ENCODE peak calls at places on chromosomes 1 and 21, in five cellular contexts. L is stomach, E is upper lobe of left lung, Z is GM12878, M is HL-60. Q is an unnamed sample.

GRCh38 chr1:100455478-100456072 is 82.4 kb upstream of the GPR88 start:
- DNase-seq in L (no peak), M (no peak), Z (no peak), E (no peak), Q (no peak)

GRCh38 chr1:40090652-40091355 is 6.2 kb downstream of the PPT1 start:
- DNase-seq in E (no peak), M (no peak), L (no peak), Z (no peak), Q (no peak)

GRCh38 chr1:18684306-18684705 is 53.7 kb downstream of the PAX7 start:
- DNase-seq in Z (no peak), E (no peak), M (no peak), L (no peak), Q (no peak)

GRCh38 chr1:152313319-152313801 is 11.7 kb downstream of the FLG start:
- DNase-seq in Z (no peak), M (no peak), E (peak; percentile 37), L (no peak), Q (no peak)

GRCh38 chr1:17120962-17121837 is 1.9 kb upstream of the PADI2 start:
- DNase-seq in M (no peak), Z (no peak), E (no peak), L (peak; percentile 64), Q (no peak)

GRCh38 chr1:171869097-171869496 is 27.8 kb downstream of the DNM3 start:
- DNase-seq in E (no peak), M (no peak), L (no peak), Z (no peak), Q (no peak)

GRCh38 chr1:87392241-87393192 is 63.8 kb downstream of the LMO4 start:
- DNase-seq in M (no peak), L (no peak), E (no peak), Z (no peak), Q (no peak)

GRCh38 chr1:211825990-211826389 is 4.6 kb downstream of the LPGAT1 start:
- DNase-seq in E (no peak), Z (no peak), M (no peak), L (no peak), Q (no peak)

GRCh38 chr1:94012686-94013330 is 103.6 kb upstream of the GCLM start:
- DNase-seq in Z (no peak), E (peak; percentile 20), M (no peak), L (no peak), Q (no peak)

GRCh38 chr1:214808845-214809460 is 206.0 kb downstream of the CENPF start:
- DNase-seq in E (no peak), Z (no peak), M (no peak), L (no peak), Q (no peak)

GRCh38 chr1:55233149-55233777 is 18.1 kb upstream of the USP24 start:
- DNase-seq in E (no peak), L (no peak), M (no peak), Z (no peak), Q (no peak)

GRCh38 chr21:17780539-17780938 is 38.6 kb downstream of the C21orf91 start:
- DNase-seq in E (no peak), M (no peak), L (no peak), Z (peak; percentile 95), Q (no peak)

GRCh38 chr1:67883069-67883468 is 49.8 kb upstream of the GNG12 start:
- DNase-seq in L (no peak), E (no peak), Z (no peak), M (no peak), Q (no peak)

GRCh38 chr1:8602471-8603219 is 214.8 kb downstream of the RERE start:
- DNase-seq in E (no peak), M (no peak), Z (no peak), L (no peak), Q (no peak)

GRCh38 chr1:229156819-229157218 is 114.1 kb upstream of the RAB4A start:
- DNase-seq in E (no peak), M (no peak), Z (no peak), L (no peak), Q (no peak)

GRCh38 chr1:177615251-177615650 is 354.6 kb downstream of the SEC16B start:
- DNase-seq in L (no peak), Z (no peak), M (no peak), E (no peak), Q (no peak)

GRCh38 chr1:182149411-182149965 is 88.0 kb upstream of the ZNF648 start:
- DNase-seq in M (peak; percentile 98), E (no peak), L (peak; percentile 36), Z (no peak), Q (no peak)

GRCh38 chr1:83882906-83883305 is 116.0 kb downstream of the TTLL7 start:
- DNase-seq in M (no peak), L (no peak), Z (no peak), E (no peak), Q (no peak)

GRCh38 chr1:234639968-234640367 is 30.0 kb upstream of the IRF2BP2 start:
- DNase-seq in L (no peak), M (no peak), Z (no peak), E (no peak), Q (no peak)

GRCh38 chr21:45430521-45431501 is 25.8 kb downstream of the COL18A1 start:
- DNase-seq in M (no peak), L (no peak), E (peak; percentile 69), Z (no peak), Q (no peak)

GRCh38 chr1:111212634-111213335 is 12.3 kb upstream of the DENND2D start:
- DNase-seq in M (no peak), E (no peak), L (no peak), Z (no peak), Q (no peak)

GRCh38 chr1:29280780-29281131 is 44.4 kb downstream of the PTPRU start:
- DNase-seq in L (no peak), Z (no peak), M (no peak), E (no peak), Q (no peak)

GRCh38 chr1:223670458-223671159 is 5.1 kb upstream of the CAPN8 start:
- DNase-seq in E (no peak), M (no peak), L (peak; percentile 61), Z (no peak), Q (no peak)

GRCh38 chr1:87329051-87329755 is 523 bp downstream of the LMO4 start:
- DNase-seq in E (peak; percentile 87), M (no peak), L (peak; percentile 56), Z (no peak), Q (no peak)

GRCh38 chr1:73310797-73311381 is 887.1 kb downstream of the LRRIQ3 start:
- DNase-seq in Z (no peak), M (no peak), E (no peak), L (no peak), Q (no peak)

GRCh38 chr21:21018841-21019240 is 20.6 kb downstream of the NCAM2 start:
- DNase-seq in Z (no peak), E (no peak), M (no peak), L (no peak), Q (no peak)

DNA sequence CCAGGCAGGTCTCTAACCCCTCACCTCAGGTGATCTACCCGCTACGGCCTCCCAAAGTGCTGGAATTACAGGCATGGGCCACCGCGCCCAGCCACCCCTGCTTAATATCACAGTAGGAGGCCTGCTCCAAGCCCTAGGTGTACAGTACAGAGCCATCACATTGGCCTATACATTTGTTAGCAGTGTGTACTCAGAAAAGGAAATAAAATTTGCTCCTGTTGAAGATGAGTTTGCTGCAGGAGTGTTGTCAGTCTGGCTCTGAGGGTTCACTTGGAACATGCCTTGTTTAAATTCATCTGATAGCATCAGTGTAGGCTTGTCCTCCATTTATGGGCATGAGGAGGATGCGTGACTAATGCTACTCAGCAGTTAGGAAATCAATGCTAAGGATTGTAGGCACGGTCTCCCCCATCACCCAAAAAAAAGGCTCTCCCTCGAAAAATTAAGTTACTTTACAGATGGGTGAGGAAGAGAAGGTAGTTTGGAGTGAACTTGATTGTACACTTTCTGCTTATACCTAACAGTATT is 4.6 kb upstream of the ENAH start:
- DNase-seq in Z (no peak), L (no peak), E (no peak), M (no peak), Q (no peak)
- TF ChIP-seq POLR2AphosphoS5 in Z (no peak), L (no peak), E (no peak), M (no peak), Q (no peak)

DNA sequence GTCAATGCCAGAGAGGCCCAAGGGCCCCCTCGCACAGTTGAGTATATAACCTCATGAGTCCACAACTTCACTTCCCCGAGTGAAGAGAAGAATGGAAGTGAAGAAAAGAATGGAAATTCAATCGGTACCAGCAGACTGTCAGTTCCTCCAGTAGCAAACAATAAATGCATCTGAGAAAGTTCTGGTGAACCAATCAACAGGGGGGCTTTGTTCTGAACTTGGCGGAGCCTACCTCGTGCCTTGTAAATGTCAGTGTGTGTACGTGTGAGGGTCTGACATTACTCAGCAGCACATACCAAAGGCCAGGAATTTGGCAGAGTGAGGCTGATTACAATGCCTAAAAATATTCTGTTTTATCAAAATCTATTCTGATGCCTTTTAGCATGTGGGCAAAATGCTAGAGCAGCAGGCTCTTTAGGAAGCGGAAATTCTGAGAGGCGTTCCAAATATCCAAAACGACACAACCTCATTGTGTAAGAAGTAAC is 238.5 kb downstream of the LTN1 start:
- DNase-seq in L (no peak), Z (no peak), M (no peak), E (no peak), Q (no peak)
- TF ChIP-seq POLR2AphosphoS5 in L (peak; percentile 65), Z (no peak), M (no peak), E (peak; percentile 76), Q (no peak)

GRCh38 chr1:226112626-226113025 is 50.1 kb downstream of the H3-3A start:
- DNase-seq in M (no peak), L (no peak), Z (no peak), E (no peak), Q (no peak)
- TF ChIP-seq POLR2AphosphoS5 in M (no peak), L (no peak), Z (no peak), E (no peak), Q (no peak)

GRCh38 chr1:118963456-118964430 is 24.4 kb downstream of the TBX15 start:
- DNase-seq in L (no peak), M (no peak), E (no peak), Z (no peak), Q (no peak)
- TF ChIP-seq POLR2AphosphoS5 in L (no peak), M (no peak), E (peak; percentile 29), Z (no peak), Q (no peak)

DNA sequence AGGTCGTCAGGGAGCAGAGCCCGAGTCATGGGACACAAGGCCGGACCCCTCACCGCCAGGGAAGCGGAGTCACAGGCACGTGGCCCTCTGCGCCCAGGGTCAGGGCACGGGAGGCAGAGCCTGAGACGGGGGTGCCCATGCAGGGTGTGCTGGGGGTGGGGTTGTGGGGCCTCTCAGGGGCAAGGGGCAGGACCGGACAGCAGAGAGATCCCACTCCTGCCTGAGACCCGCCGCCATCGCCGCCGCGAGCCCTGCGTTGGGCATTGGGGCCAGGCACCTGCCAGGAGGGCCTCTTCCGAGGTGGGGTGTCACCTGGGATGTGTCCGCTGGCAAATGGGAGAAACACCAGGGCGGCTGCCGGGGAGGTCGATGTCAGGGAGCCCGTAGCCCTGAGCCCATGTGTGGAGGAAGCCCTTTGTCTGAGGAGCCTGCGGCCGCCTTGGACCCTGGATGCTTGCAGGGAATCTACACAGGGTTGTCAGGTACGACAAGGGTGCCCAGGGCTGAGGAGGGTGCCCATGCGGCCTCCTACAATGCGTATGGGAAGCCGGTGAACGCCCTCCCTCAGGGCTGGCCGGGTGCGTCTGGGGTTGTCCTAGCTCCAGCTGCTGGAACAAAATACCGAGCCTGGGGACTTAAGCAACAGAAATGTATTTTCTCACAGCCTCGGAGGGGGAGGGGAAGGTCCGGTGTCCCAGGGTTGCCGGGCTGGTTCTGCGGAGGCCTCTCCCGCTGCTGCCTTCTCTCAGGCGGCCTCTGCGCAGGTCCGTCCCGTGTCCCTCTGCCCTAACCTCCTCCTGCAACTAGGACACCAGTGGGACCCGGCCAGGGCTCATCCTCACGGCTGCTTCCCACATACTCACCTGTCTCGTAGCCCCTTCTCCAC is 16.4 kb upstream of the C1orf159 start:
- DNase-seq in M (no peak), L (peak; percentile 90), E (peak; percentile 81), Z (no peak), Q (no peak)
- TF ChIP-seq POLR2AphosphoS5 in M (no peak), L (peak; percentile 87), E (no peak), Z (no peak), Q (no peak)

GRCh38 chr1:109185357-109185756 is 28.4 kb upstream of the SARS1 start:
- DNase-seq in M (no peak), Z (no peak), E (no peak), L (no peak), Q (no peak)
- TF ChIP-seq POLR2AphosphoS5 in M (no peak), Z (no peak), E (no peak), L (no peak), Q (no peak)